ENCODE peak calls at places on chromosome X, in eight cellular contexts. B is activated CD4-positive, alpha-beta T cell treated with anti-CD3 and anti-CD28 coated beads, Interleukin-2, amount 50 U/mL, for 1 hour; M is activated gamma-delta T cell treated with Interleukin-2 at 50 U/mL for 16 hours; V is uterus; H is ELR; S is foreskin fibroblast; U is RPMI8226; R is pancreas. C is an unnamed sample.

GRCh38 chrX:119758682-119759332 is 419 bp downstream of the SOWAHD start:
- DNase-seq in B (peak), M (peak), V (no peak), H (peak), S (peak), U (peak), R (peak), C (no peak)

GRCh38 chrX:77953708-77954107 is 15.7 kb downstream of the PGAM4 start:
- DNase-seq in B (no peak), M (no peak), V (no peak), H (peak), S (peak), U (no peak), R (no peak), C (peak)

GRCh38 chrX:114611018-114611619 is 27.2 kb downstream of the HTR2C start:
- DNase-seq in B (no peak), M (peak), V (peak), H (peak), S (peak), U (peak), R (no peak), C (no peak)

GRCh38 chrX:129139837-129140679 is 383.2 kb downstream of the SMARCA1 start:
- DNase-seq in B (no peak), M (no peak), V (no peak), H (no peak), S (no peak), U (no peak), R (no peak), C (no peak)

GRCh38 chrX:25600776-25601175 is 537.4 kb upstream of the MAGEB18 start:
- DNase-seq in B (no peak), M (no peak), V (no peak), H (no peak), S (peak), U (no peak), R (no peak), C (no peak)

GRCh38 chrX:666762-667161 is 36.2 kb downstream of the SHOX start:
- DNase-seq in B (no peak), M (no peak), V (no peak), H (peak), S (peak), U (no peak), R (no peak), C (no peak)

GRCh38 chrX:128458888-128459287 is 406.7 kb upstream of the ACTRT1 start:
- DNase-seq in B (no peak), M (no peak), V (no peak), H (peak), S (no peak), U (no peak), R (no peak), C (peak)

GRCh38 chrX:10945463-10945862 is 165.7 kb upstream of the HCCS start:
- DNase-seq in B (no peak), M (no peak), V (no peak), H (no peak), S (no peak), U (no peak), R (no peak), C (no peak)

GRCh38 chrX:36978886-36979285 is 29.3 kb upstream of the FAM47C start:
- DNase-seq in B (no peak), M (no peak), V (no peak), H (peak), S (peak), U (no peak), R (no peak), C (no peak)

GRCh38 chrX:73831500-73831899 is 268.5 kb downstream of the CHIC1 start:
- DNase-seq in B (no peak), M (no peak), V (no peak), H (no peak), S (no peak), U (no peak), R (no peak), C (no peak)

GRCh38 chrX:19904778-19905367 is 17.5 kb upstream of the SH3KBP1 start:
- DNase-seq in B (no peak), M (no peak), V (no peak), H (peak), S (peak), U (peak), R (no peak), C (no peak)

GRCh38 chrX:133402042-133402453 is 13.2 kb downstream of the GPC4 start:
- DNase-seq in B (no peak), M (no peak), V (no peak), H (no peak), S (peak), U (no peak), R (no peak), C (no peak)

GRCh38 chrX:20218809-20219505 is 47.8 kb downstream of the RPS6KA3 start:
- DNase-seq in B (no peak), M (no peak), V (peak), H (no peak), S (no peak), U (no peak), R (no peak), C (no peak)

GRCh38 chrX:150291014-150291413 is 72.1 kb upstream of the MAMLD1 start:
- DNase-seq in B (no peak), M (no peak), V (no peak), H (no peak), S (peak), U (no peak), R (no peak), C (no peak)

GRCh38 chrX:23369037-23369436 is 34.4 kb downstream of the PTCHD1 start:
- DNase-seq in B (no peak), M (no peak), V (no peak), H (no peak), S (no peak), U (no peak), R (no peak), C (no peak)

GRCh38 chrX:38890963-38891362 is 89.7 kb downstream of the MID1IP1 start:
- DNase-seq in B (no peak), M (no peak), V (no peak), H (no peak), S (no peak), U (no peak), R (no peak), C (no peak)

GRCh38 chrX:40097101-40097491 is 662 bp downstream of the BCOR start:
- DNase-seq in B (no peak), M (no peak), V (peak), H (no peak), S (peak), U (peak), R (peak), C (no peak)

GRCh38 chrX:11532291-11533075 is 133.2 kb downstream of the ARHGAP6 start:
- DNase-seq in B (no peak), M (no peak), V (peak), H (peak), S (peak), U (no peak), R (no peak), C (no peak)

GRCh38 chrX:154017766-154018517 is 1.8 kb downstream of the IRAK1 start:
- DNase-seq in B (no peak), M (no peak), V (no peak), H (no peak), S (no peak), U (peak), R (no peak), C (no peak)

GRCh38 chrX:40877869-40878268 is 142.5 kb upstream of the MED14 start:
- DNase-seq in B (no peak), M (peak), V (no peak), H (peak), S (peak), U (no peak), R (no peak), C (no peak)

GRCh38 chrX:153818571-153819397 is 11.6 kb downstream of the PDZD4 start:
- DNase-seq in B (peak), M (peak), V (no peak), H (peak), S (peak), U (peak), R (peak), C (no peak)

GRCh38 chrX:31215277-31215815 is 143.5 kb upstream of the FTHL17 start:
- DNase-seq in B (no peak), M (no peak), V (no peak), H (no peak), S (no peak), U (no peak), R (no peak), C (no peak)

GRCh38 chrX:9495496-9495895 is 30.6 kb downstream of the TBL1X start:
- DNase-seq in B (no peak), M (no peak), V (no peak), H (no peak), S (no peak), U (no peak), R (no peak), C (no peak)

GRCh38 chrX:119008122-119008744 is 33.8 kb downstream of the LONRF3 start:
- DNase-seq in B (peak), M (peak), V (no peak), H (peak), S (peak), U (peak), R (no peak), C (no peak)

GRCh38 chrX:24485976-24486680 is 21.0 kb downstream of the PDK3 start:
- DNase-seq in B (no peak), M (no peak), V (no peak), H (no peak), S (no peak), U (no peak), R (no peak), C (no peak)

GRCh38 chrX:18102006-18102405 is 118.7 kb downstream of the BEND2 start:
- DNase-seq in B (no peak), M (no peak), V (no peak), H (no peak), S (no peak), U (no peak), R (no peak), C (no peak)

GRCh38 chrX:12867746-12868145 is 874 bp downstream of the TLR7 start:
- DNase-seq in B (no peak), M (no peak), V (no peak), H (no peak), S (no peak), U (no peak), R (no peak), C (no peak)

GRCh38 chrX:23919706-23920320 is 12.0 kb downstream of the CXorf58 start:
- DNase-seq in B (no peak), M (no peak), V (no peak), H (no peak), S (no peak), U (no peak), R (no peak), C (no peak)